ENCODE peak calls at places on chromosomes 4 and X, in ten cellular contexts. Y is HFF-Myc; Q is caudate nucleus; P is left cardiac atrium; K is A549; F is nucleus accumbens; A is stimulated activated CD4-positive, alpha-beta T cell treated with anti-CD3 and anti-CD28 coated beads, Interleukin-12 subunit alpha, Interleukin-12 subunit beta, amount 100 ng/mL, for 4 hours; J is NCI-H1092 treated with DMSO at 0.1 percent for 48 hours; L is activated CD4-positive, alpha-beta T cell treated with anti-CD3 and anti-CD28 coated beads, Interleukin-2, amount 10 ng/mL, durations not matched to agents 7 days and 5 days; M is NCI-H345. R is an unnamed sample.
A peak's percentile ranks its signal among the peaks of the same experiment; 100 is the strongest.

GRCh38 chr4:75633846-75634245 is 3.5 kb upstream of the CDKL2 start:
- DNase-seq in Y (no peak), Q (no peak), P (no peak), K (no peak), F (no peak), A (no peak), J (no peak), L (no peak), M (no peak), R (no peak)

GRCh38 chr4:25953740-25954139 is 39.7 kb downstream of the SMIM20 start:
- DNase-seq in Y (no peak), Q (no peak), P (peak; percentile 40), K (peak; percentile 8), F (no peak), A (no peak), J (no peak), L (no peak), M (peak; percentile 11), R (peak; percentile 54)

GRCh38 chr4:112093636-112094202 is 51.5 kb upstream of the FAM241A start:
- DNase-seq in Y (no peak), Q (no peak), P (no peak), K (no peak), F (no peak), A (no peak), J (no peak), L (no peak), M (no peak), R (no peak)

GRCh38 chr4:33722254-33722653 is 2522.1 kb downstream of the ARAP2 start:
- DNase-seq in Y (no peak), Q (no peak), P (no peak), K (no peak), F (no peak), A (no peak), J (no peak), L (no peak), M (no peak), R (no peak)

GRCh38 chr4:143251348-143251747 is 66.6 kb downstream of the USP38 start:
- DNase-seq in Y (no peak), Q (no peak), P (no peak), K (no peak), F (no peak), A (no peak), J (no peak), L (no peak), M (no peak), R (no peak)

GRCh38 chr4:64144994-64145393 is 264.3 kb downstream of the TECRL start:
- DNase-seq in Y (no peak), Q (no peak), P (no peak), K (peak; percentile 9), F (no peak), A (no peak), J (peak; percentile 77), L (no peak), M (peak; percentile 35), R (no peak)

GRCh38 chr4:78609580-78609979 is 58.0 kb downstream of the ANXA3 start:
- DNase-seq in Y (no peak), Q (no peak), P (no peak), K (no peak), F (no peak), A (no peak), J (no peak), L (no peak), M (no peak), R (no peak)

GRCh38 chr4:12399781-12400180 is 971.1 kb upstream of the HS3ST1 start:
- DNase-seq in Y (no peak), Q (no peak), P (no peak), K (no peak), F (no peak), A (no peak), J (no peak), L (no peak), M (no peak), R (no peak)

GRCh38 chrX:39815621-39816020 is 282.1 kb downstream of the BCOR start:
- DNase-seq in Y (no peak), Q (no peak), P (no peak), K (no peak), F (no peak), A (no peak), J (no peak), L (no peak), M (no peak), R (no peak)

GRCh38 chrX:104565791-104566687 is at the start of gene IL1RAPL2:
- DNase-seq in Y (no peak), Q (no peak), P (no peak), K (peak; percentile 37), F (peak; percentile 24), A (no peak), J (peak; percentile 0), L (peak; percentile 6), M (no peak), R (no peak)

GRCh38 chr4:64200001-64200555 is 209.2 kb downstream of the TECRL start:
- DNase-seq in Y (no peak), Q (no peak), P (no peak), K (no peak), F (no peak), A (no peak), J (no peak), L (no peak), M (no peak), R (no peak)

GRCh38 chr4:97498875-97499274 is 644.4 kb downstream of the STPG2 start:
- DNase-seq in Y (no peak), Q (no peak), P (no peak), K (peak; percentile 86), F (no peak), A (no peak), J (no peak), L (no peak), M (no peak), R (no peak)

GRCh38 chrX:134025986-134026731 is 40.8 kb upstream of the GPC3 start:
- DNase-seq in Y (no peak), Q (no peak), P (no peak), K (no peak), F (no peak), A (no peak), J (no peak), L (no peak), M (no peak), R (no peak)

GRCh38 chr4:47551682-47552081 is 66.6 kb downstream of the ATP10D start:
- DNase-seq in Y (no peak), Q (no peak), P (no peak), K (no peak), F (no peak), A (no peak), J (no peak), L (no peak), M (no peak), R (no peak)

GRCh38 chrX:115560978-115561604 is at the start of gene PLS3:
- DNase-seq in Y (no peak), Q (peak; percentile 65), P (peak; percentile 87), K (peak; percentile 94), F (peak; percentile 78), A (no peak), J (peak; percentile 67), L (peak; percentile 7), M (peak; percentile 77), R (peak; percentile 94)

GRCh38 chr4:56804551-56804950 is 16.9 kb downstream of the SPINK2 start:
- DNase-seq in Y (no peak), Q (no peak), P (no peak), K (no peak), F (no peak), A (no peak), J (no peak), L (peak; percentile 7), M (no peak), R (no peak)

GRCh38 chr4:53622739-53623151 is 31.5 kb upstream of the LNX1 start:
- DNase-seq in Y (no peak), Q (no peak), P (no peak), K (no peak), F (no peak), A (no peak), J (no peak), L (no peak), M (no peak), R (no peak)

GRCh38 chr4:1080961-1081688 is 32.2 kb downstream of the RNF212 start:
- DNase-seq in Y (no peak), Q (peak; percentile 35), P (no peak), K (no peak), F (peak; percentile 76), A (no peak), J (no peak), L (no peak), M (no peak), R (no peak)

GRCh38 chr4:151866266-151866918 is 105.6 kb upstream of the GATB start:
- DNase-seq in Y (no peak), Q (no peak), P (no peak), K (no peak), F (no peak), A (no peak), J (no peak), L (no peak), M (no peak), R (no peak)

GRCh38 chr4:174278467-174278866 is 5.0 kb downstream of the FBXO8 start:
- DNase-seq in Y (no peak), Q (no peak), P (no peak), K (no peak), F (no peak), A (no peak), J (no peak), L (no peak), M (no peak), R (no peak)

GRCh38 chr4:6932475-6932874 is 22.8 kb downstream of the TBC1D14 start:
- DNase-seq in Y (no peak), Q (no peak), P (no peak), K (no peak), F (no peak), A (no peak), J (no peak), L (no peak), M (no peak), R (peak; percentile 22)

GRCh38 chr4:55077577-55077976 is 47.8 kb downstream of the KDR start:
- DNase-seq in Y (no peak), Q (no peak), P (no peak), K (no peak), F (no peak), A (no peak), J (no peak), L (no peak), M (no peak), R (no peak)

GRCh38 chr4:18850763-18851331 is 829.3 kb upstream of the LCORL start:
- DNase-seq in Y (no peak), Q (no peak), P (no peak), K (no peak), F (no peak), A (no peak), J (peak; percentile 48), L (no peak), M (no peak), R (no peak)

GRCh38 chr4:43089730-43090129 is 197.2 kb downstream of the GRXCR1 start:
- DNase-seq in Y (no peak), Q (no peak), P (no peak), K (no peak), F (no peak), A (no peak), J (no peak), L (no peak), M (no peak), R (no peak)